ENCODE peak calls at places on chromosome 4, in ten cellular contexts. C, U, H, T, I, Z, X, G, F and K are unnamed samples.

GRCh38 chr4:138724530-138724929 is 291.1 kb upstream of the NOCT start:
- DNase-seq in F (peak), G (no peak), U (no peak), H (no peak), Z (no peak), I (no peak), C (no peak), X (no peak), T (no peak), K (no peak)

GRCh38 chr4:86497131-86497530 is 97.0 kb upstream of the PTPN13 start:
- DNase-seq in U (no peak), T (peak), H (no peak), I (peak), G (no peak), C (no peak), F (no peak), Z (peak), X (no peak), K (no peak)

GRCh38 chr4:150050566-150050965 is 27.7 kb upstream of the DCLK2 start:
- DNase-seq in H (no peak), U (no peak), Z (no peak), G (no peak), C (no peak), F (no peak), T (no peak), X (no peak), I (no peak), K (no peak)

GRCh38 chr4:145203400-145203799 is 23.0 kb upstream of the OTUD4 start:
- DNase-seq in U (no peak), I (no peak), H (no peak), T (no peak), C (no peak), X (no peak), Z (no peak), G (no peak), F (no peak), K (no peak)

GRCh38 chr4:25580633-25581467 is 74.8 kb upstream of the SLC34A2 start:
- DNase-seq in G (no peak), C (no peak), H (no peak), Z (no peak), I (no peak), X (no peak), U (no peak), T (no peak), F (peak), K (no peak)

GRCh38 chr4:71338846-71339593 is at the start of gene SLC4A4:
- DNase-seq in I (peak), H (no peak), Z (no peak), G (no peak), X (peak), T (peak), F (no peak), U (no peak), C (no peak), K (peak)

GRCh38 chr4:139312552-139313332 is 10.5 kb upstream of the NDUFC1 start:
- DNase-seq in H (no peak), C (no peak), X (no peak), T (no peak), Z (no peak), G (no peak), F (no peak), U (no peak), I (no peak), K (no peak)

GRCh38 chr4:32472918-32473317 is 1752.7 kb downstream of the PCDH7 start:
- DNase-seq in Z (no peak), H (no peak), I (no peak), C (no peak), U (no peak), X (no peak), G (no peak), T (peak), F (no peak), K (no peak)

GRCh38 chr4:960140-960735 is 13.1 kb downstream of the DGKQ start:
- DNase-seq in U (no peak), T (no peak), G (no peak), C (no peak), X (no peak), Z (no peak), F (peak), I (no peak), H (no peak), K (no peak)

GRCh38 chr4:185634066-185634652 is 98.9 kb upstream of the PDLIM3 start:
- DNase-seq in F (peak), H (peak), C (no peak), G (peak), Z (no peak), T (no peak), I (peak), X (no peak), U (no peak), K (no peak)

GRCh38 chr4:151641167-151641566 is 119.6 kb downstream of the GATB start:
- DNase-seq in U (no peak), I (peak), F (no peak), Z (peak), T (peak), G (no peak), C (no peak), H (peak), X (no peak), K (no peak)

GRCh38 chr4:169899295-169899694 is 126.9 kb downstream of the MFAP3L start:
- DNase-seq in C (no peak), T (peak), H (no peak), G (no peak), X (no peak), I (no peak), Z (no peak), F (no peak), U (no peak), K (no peak)

GRCh38 chr4:89797117-89797516 is 39.8 kb downstream of the SNCA start:
- DNase-seq in G (no peak), T (peak), X (no peak), Z (no peak), C (no peak), I (peak), F (no peak), U (no peak), H (no peak), K (no peak)

GRCh38 chr4:24266951-24267577 is 317.3 kb downstream of the DHX15 start:
- DNase-seq in G (no peak), I (peak), X (no peak), U (no peak), C (no peak), T (peak), F (no peak), Z (no peak), H (no peak), K (no peak)

GRCh38 chr4:85514783-85515182 is 39.8 kb downstream of the ARHGAP24 start:
- DNase-seq in F (no peak), I (no peak), H (no peak), C (no peak), G (no peak), Z (no peak), T (no peak), X (no peak), U (no peak), K (no peak)

GRCh38 chr4:15147709-15148651 is 145.7 kb downstream of the CPEB2 start:
- DNase-seq in H (no peak), U (no peak), I (no peak), C (no peak), Z (no peak), X (no peak), F (no peak), G (no peak), T (no peak), K (no peak)

GRCh38 chr4:165584916-165585315 is 206.1 kb downstream of the CPE start:
- DNase-seq in Z (no peak), F (no peak), C (no peak), G (no peak), X (no peak), U (no peak), T (no peak), I (no peak), H (no peak), K (no peak)

GRCh38 chr4:142043509-142043908 is 407.1 kb downstream of the IL15 start:
- DNase-seq in Z (peak), U (no peak), F (no peak), G (no peak), H (no peak), C (no peak), T (peak), X (no peak), I (peak), K (no peak)